ENCODE peak calls at places on chromosomes 5 and 9, in seven cellular contexts. One of them, this sample, is unnamed.

GRCh38 chr9:75743855-75744254 is 146.6 kb upstream of the PCSK5 start:
- DNase-seq in mesendoderm: peak
- DNase-seq in IMR-90: no peak
- DNase-seq in mesenchymal stem cell: no peak
- DNase-seq in neuronal stem cell: no peak
- DNase-seq in H1: no peak
- DNase-seq in trophoblast cell: no peak
- DNase-seq in this sample: no peak

GRCh38 chr9:124486778-124487490 is 20.3 kb downstream of the NR5A1 start:
- DNase-seq in mesendoderm: no peak
- DNase-seq in IMR-90: no peak
- DNase-seq in mesenchymal stem cell: no peak
- DNase-seq in neuronal stem cell: no peak
- DNase-seq in H1: no peak
- DNase-seq in trophoblast cell: no peak
- DNase-seq in this sample: no peak

GRCh38 chr5:174311531-174312269 is 266.2 kb downstream of the NSG2 start:
- DNase-seq in mesendoderm: peak
- DNase-seq in IMR-90: peak
- DNase-seq in mesenchymal stem cell: peak
- DNase-seq in neuronal stem cell: peak
- DNase-seq in H1: peak
- DNase-seq in trophoblast cell: peak
- DNase-seq in this sample: peak

GRCh38 chr5:168793844-168794837 is 215.0 kb upstream of the PANK3 start:
- DNase-seq in mesendoderm: peak
- DNase-seq in IMR-90: peak
- DNase-seq in mesenchymal stem cell: peak
- DNase-seq in neuronal stem cell: no peak
- DNase-seq in H1: no peak
- DNase-seq in trophoblast cell: peak
- DNase-seq in this sample: no peak

GRCh38 chr5:58913591-58913990 is 330.7 kb downstream of the RAB3C start:
- DNase-seq in mesendoderm: peak
- DNase-seq in IMR-90: no peak
- DNase-seq in mesenchymal stem cell: no peak
- DNase-seq in neuronal stem cell: no peak
- DNase-seq in H1: no peak
- DNase-seq in trophoblast cell: no peak
- DNase-seq in this sample: no peak

GRCh38 chr9:134748637-134749036 is 107.0 kb downstream of the COL5A1 start:
- DNase-seq in mesendoderm: no peak
- DNase-seq in IMR-90: peak
- DNase-seq in mesenchymal stem cell: no peak
- DNase-seq in neuronal stem cell: no peak
- DNase-seq in H1: no peak
- DNase-seq in trophoblast cell: no peak
- DNase-seq in this sample: no peak

GRCh38 chr9:33159760-33160127 is 7.4 kb downstream of the B4GALT1 start:
- DNase-seq in mesendoderm: no peak
- DNase-seq in IMR-90: peak
- DNase-seq in mesenchymal stem cell: peak
- DNase-seq in neuronal stem cell: no peak
- DNase-seq in H1: no peak
- DNase-seq in trophoblast cell: peak
- DNase-seq in this sample: no peak

GRCh38 chr5:28165116-28165515 is 1126.7 kb upstream of the CDH9 start:
- DNase-seq in mesendoderm: peak
- DNase-seq in IMR-90: no peak
- DNase-seq in mesenchymal stem cell: peak
- DNase-seq in neuronal stem cell: no peak
- DNase-seq in H1: no peak
- DNase-seq in trophoblast cell: peak
- DNase-seq in this sample: no peak

GRCh38 chr5:144189800-144190429 is 19.2 kb downstream of the KCTD16 start:
- DNase-seq in mesendoderm: no peak
- DNase-seq in IMR-90: peak
- DNase-seq in mesenchymal stem cell: peak
- DNase-seq in neuronal stem cell: no peak
- DNase-seq in H1: no peak
- DNase-seq in trophoblast cell: peak
- DNase-seq in this sample: no peak

GRCh38 chr9:95048225-95049087 is 269.1 kb downstream of the FANCC start:
- DNase-seq in mesendoderm: peak
- DNase-seq in IMR-90: no peak
- DNase-seq in mesenchymal stem cell: peak
- DNase-seq in neuronal stem cell: peak
- DNase-seq in H1: peak
- DNase-seq in trophoblast cell: peak
- DNase-seq in this sample: peak

DNA sequence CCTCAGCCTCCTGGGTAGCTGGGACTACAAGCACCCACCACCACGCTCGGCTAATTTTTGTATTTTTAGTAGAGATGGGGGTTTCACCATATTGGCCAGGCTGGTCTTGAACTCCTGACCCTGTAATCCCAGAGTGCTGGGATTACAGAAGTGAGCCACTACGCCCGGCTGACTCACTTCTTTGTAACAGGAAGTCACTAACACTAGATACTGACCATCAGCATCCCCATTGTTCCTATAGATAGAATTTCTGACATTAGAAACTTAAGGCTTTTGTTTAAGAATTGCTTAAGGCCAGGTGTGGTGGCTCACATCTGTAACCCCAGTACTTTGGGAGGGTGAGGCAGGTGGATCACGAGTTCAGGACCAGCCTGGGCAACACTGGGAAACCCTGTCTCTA is 42.2 kb downstream of the LEAP2 start:
- DNase-seq in mesendoderm: no peak
- DNase-seq in IMR-90: peak
- DNase-seq in mesenchymal stem cell: no peak
- DNase-seq in neuronal stem cell: no peak
- DNase-seq in H1: no peak
- DNase-seq in trophoblast cell: no peak
- DNase-seq in this sample: no peak
- H3K4ac ChIP-seq in mesendoderm: no peak
- H3K4ac ChIP-seq in IMR-90: no peak
- H3K4ac ChIP-seq in mesenchymal stem cell: no peak
- H3K4ac ChIP-seq in neuronal stem cell: no peak
- H3K4ac ChIP-seq in H1: no peak
- H3K4ac ChIP-seq in trophoblast cell: no peak
- H3K4ac ChIP-seq in this sample: no peak

GRCh38 chr9:114806571-114806970 is 732 bp upstream of the TNFSF15 start:
- DNase-seq in mesendoderm: no peak
- DNase-seq in IMR-90: no peak
- DNase-seq in mesenchymal stem cell: no peak
- DNase-seq in neuronal stem cell: no peak
- DNase-seq in H1: no peak
- DNase-seq in trophoblast cell: no peak
- DNase-seq in this sample: no peak

GRCh38 chr9:114804504-114804903 is 1.3 kb downstream of the TNFSF15 start:
- DNase-seq in mesendoderm: no peak
- DNase-seq in IMR-90: peak
- DNase-seq in mesenchymal stem cell: peak
- DNase-seq in neuronal stem cell: no peak
- DNase-seq in H1: no peak
- DNase-seq in trophoblast cell: peak
- DNase-seq in this sample: no peak

GRCh38 chr9:114803459-114803858 is 2.4 kb downstream of the TNFSF15 start:
- DNase-seq in mesendoderm: peak
- DNase-seq in IMR-90: no peak
- DNase-seq in mesenchymal stem cell: no peak
- DNase-seq in neuronal stem cell: no peak
- DNase-seq in H1: no peak
- DNase-seq in trophoblast cell: no peak
- DNase-seq in this sample: peak

GRCh38 chr9:114805670-114806551 is at the start of gene TNFSF15:
- DNase-seq in mesendoderm: peak
- DNase-seq in IMR-90: peak
- DNase-seq in mesenchymal stem cell: peak
- DNase-seq in neuronal stem cell: no peak
- DNase-seq in H1: peak
- DNase-seq in trophoblast cell: peak
- DNase-seq in this sample: peak

DNA sequence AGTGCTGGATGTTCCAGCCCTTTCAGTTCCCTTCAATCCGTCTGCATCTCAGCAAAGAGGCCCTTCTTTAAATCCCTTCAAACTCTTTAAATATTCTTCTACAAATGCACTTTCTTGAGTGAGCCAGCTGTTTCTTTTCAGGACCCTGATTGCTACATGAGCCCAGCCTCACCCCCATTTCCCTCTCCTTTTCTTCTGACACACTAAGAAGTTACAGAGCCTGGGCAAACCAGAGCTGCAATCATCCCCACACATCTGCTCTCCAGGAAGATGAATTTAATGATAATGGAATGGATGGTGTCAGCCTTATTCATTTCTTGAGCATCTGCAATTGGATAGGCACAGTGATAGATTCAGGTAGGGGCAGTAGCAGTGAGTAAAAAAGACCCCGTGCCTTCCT is 2.0 kb downstream of the TNFSF15 start:
- DNase-seq in mesendoderm: no peak
- DNase-seq in IMR-90: peak
- DNase-seq in mesenchymal stem cell: peak
- DNase-seq in neuronal stem cell: no peak
- DNase-seq in H1: no peak
- DNase-seq in trophoblast cell: peak
- DNase-seq in this sample: no peak
- H3K4ac ChIP-seq in mesendoderm: no peak
- H3K4ac ChIP-seq in IMR-90: no peak
- H3K4ac ChIP-seq in mesenchymal stem cell: peak
- H3K4ac ChIP-seq in neuronal stem cell: no peak
- H3K4ac ChIP-seq in H1: no peak
- H3K4ac ChIP-seq in trophoblast cell: peak
- H3K4ac ChIP-seq in this sample: no peak

GRCh38 chr9:111783424-111783823 is 11.3 kb downstream of the SHOC1 start:
- DNase-seq in mesendoderm: no peak
- DNase-seq in IMR-90: no peak
- DNase-seq in mesenchymal stem cell: no peak
- DNase-seq in neuronal stem cell: no peak
- DNase-seq in H1: no peak
- DNase-seq in trophoblast cell: no peak
- DNase-seq in this sample: no peak
- H3K4ac ChIP-seq in mesendoderm: no peak
- H3K4ac ChIP-seq in IMR-90: no peak
- H3K4ac ChIP-seq in mesenchymal stem cell: no peak
- H3K4ac ChIP-seq in neuronal stem cell: no peak
- H3K4ac ChIP-seq in H1: no peak
- H3K4ac ChIP-seq in trophoblast cell: no peak
- H3K4ac ChIP-seq in this sample: no peak

DNA sequence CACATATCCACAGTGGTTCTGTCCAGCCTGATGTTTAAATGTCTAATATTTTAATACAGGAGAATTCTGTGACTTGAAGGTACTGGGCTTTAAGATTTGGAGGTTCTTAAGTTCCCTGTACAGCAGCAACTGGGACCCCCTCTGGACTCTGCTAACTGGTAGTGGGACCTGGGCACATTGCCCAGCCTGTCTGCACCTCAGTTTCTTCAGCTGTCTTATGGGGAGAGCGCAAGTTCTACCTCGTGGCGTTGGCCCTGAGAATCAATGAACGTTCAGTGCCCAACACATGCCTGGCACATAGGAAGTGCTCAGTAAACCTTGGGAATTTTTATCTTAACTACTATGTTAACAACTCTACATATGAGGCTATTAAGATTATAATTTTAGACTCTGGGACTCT is 1.4 kb downstream of the SLC2A6 start:
- DNase-seq in mesendoderm: no peak
- DNase-seq in IMR-90: no peak
- DNase-seq in mesenchymal stem cell: no peak
- DNase-seq in neuronal stem cell: no peak
- DNase-seq in H1: no peak
- DNase-seq in trophoblast cell: no peak
- DNase-seq in this sample: no peak
- H3K4ac ChIP-seq in mesendoderm: no peak
- H3K4ac ChIP-seq in IMR-90: no peak
- H3K4ac ChIP-seq in mesenchymal stem cell: no peak
- H3K4ac ChIP-seq in neuronal stem cell: no peak
- H3K4ac ChIP-seq in H1: no peak
- H3K4ac ChIP-seq in trophoblast cell: no peak
- H3K4ac ChIP-seq in this sample: no peak

This sample was measured in H9.